ENCODE peak calls at places on chromosomes 11 and 22, in five cellular contexts. S, U, L, C and Q are unnamed samples.

GRCh38 chr11:121692236-121692635 is 239.5 kb upstream of the SORL1-AS1 start:
- DNase-seq in C (no peak), S (no peak), L (no peak), U (no peak), Q (no peak)

GRCh38 chr22:35399114-35399677 is 744 bp upstream of the MCM5 start:
- DNase-seq in C (no peak), L (no peak), U (no peak), S (peak), Q (peak)

GRCh38 chr11:7654094-7654742 is 19.1 kb downstream of the CYB5R2 start:
- DNase-seq in U (no peak), L (no peak), S (no peak), C (no peak), Q (no peak)

GRCh38 chr11:77379253-77379652 is 77.8 kb upstream of the GDPD4 start:
- DNase-seq in L (no peak), C (peak), U (no peak), S (no peak), Q (no peak)

GRCh38 chr22:35172452-35172851 is 84.8 kb upstream of the HMGXB4 start:
- DNase-seq in C (no peak), U (no peak), S (no peak), L (no peak), Q (no peak)

GRCh38 chr22:39900306-39901227 is at the start of gene GRAP2:
- DNase-seq in U (no peak), L (no peak), S (no peak), C (no peak), Q (peak)

GRCh38 chr11:65316979-65317786 is 2.5 kb downstream of the CDC42EP2 start:
- DNase-seq in S (peak), L (no peak), C (peak), U (peak), Q (no peak)

GRCh38 chr22:43262990-43263644 is 76.2 kb upstream of the TTLL12 start:
- DNase-seq in C (no peak), S (peak), L (no peak), U (no peak), Q (peak)

GRCh38 chr22:19527861-19528417 is 3.7 kb upstream of the CLDN5 start:
- DNase-seq in C (peak), S (no peak), L (no peak), U (no peak), Q (no peak)

GRCh38 chr11:78560066-78560597 is 14.5 kb downstream of the NARS2 start:
- DNase-seq in U (no peak), C (no peak), L (no peak), S (no peak), Q (peak)

GRCh38 chr11:7437706-7438105 is 47.6 kb upstream of the OLFML1 start:
- DNase-seq in S (no peak), U (no peak), C (no peak), L (no peak), Q (no peak)

GRCh38 chr22:42180349-42180842 is 49.8 kb upstream of the CYP2D6 start:
- DNase-seq in C (peak), L (no peak), S (no peak), U (no peak), Q (no peak)

GRCh38 chr11:60658409-60658808 is 41.0 kb upstream of the MS4A8 start:
- DNase-seq in L (no peak), C (no peak), U (no peak), S (no peak), Q (no peak)

GRCh38 chr11:100515087-100515486 is 172.0 kb upstream of the ARHGAP42 start:
- DNase-seq in U (no peak), C (no peak), L (no peak), S (no peak), Q (no peak)

GRCh38 chr11:8242113-8242475 is 21.6 kb downstream of the LMO1 start:
- DNase-seq in S (no peak), L (no peak), U (no peak), C (no peak), Q (no peak)

GRCh38 chr11:130726234-130726559 is 190.1 kb downstream of the SNX19 start:
- DNase-seq in U (no peak), L (no peak), S (no peak), C (peak), Q (no peak)

GRCh38 chr11:74937696-74938475 is 11.0 kb downstream of the XRRA1 start:
- DNase-seq in L (no peak), U (no peak), S (no peak), C (peak), Q (no peak)

GRCh38 chr22:17117890-17118289 is 3.3 kb downstream of the TMEM121B start:
- DNase-seq in U (no peak), L (no peak), C (no peak), S (no peak), Q (no peak)

GRCh38 chr22:17117400-17117799 is 3.8 kb downstream of the TMEM121B start:
- DNase-seq in L (no peak), C (no peak), U (no peak), S (no peak), Q (no peak)

GRCh38 chr22:17119481-17120202 is 1.5 kb downstream of the TMEM121B start:
- DNase-seq in S (peak), C (peak), U (no peak), L (no peak), Q (no peak)

GRCh38 chr22:17116931-17117330 is 4.2 kb downstream of the TMEM121B start:
- DNase-seq in S (no peak), U (no peak), C (no peak), L (no peak), Q (no peak)

GRCh38 chr22:17118342-17118741 is 2.8 kb downstream of the TMEM121B start:
- DNase-seq in U (no peak), C (no peak), S (no peak), L (no peak), Q (no peak)
- TF ChIP-seq CTCF in U (no peak), C (no peak), S (no peak), L (no peak), Q (no peak)

GRCh38 chr22:27983361-27983791 is 64.3 kb upstream of the PITPNB start:
- DNase-seq in C (no peak), L (no peak), S (no peak), U (no peak), Q (no peak)

GRCh38 chr22:27986459-27986858 is 67.4 kb upstream of the PITPNB start:
- DNase-seq in L (no peak), C (peak), S (no peak), U (no peak), Q (no peak)

GRCh38 chr22:27985323-27986275 is 66.5 kb upstream of the PITPNB start:
- DNase-seq in C (no peak), U (no peak), L (no peak), S (no peak), Q (no peak)

GRCh38 chr22:27984001-27984695 is 65.1 kb upstream of the PITPNB start:
- DNase-seq in L (no peak), S (no peak), U (no peak), C (no peak), Q (no peak)

GRCh38 chr22:27984723-27985122 is 65.7 kb upstream of the PITPNB start:
- DNase-seq in C (no peak), S (no peak), L (no peak), U (no peak), Q (no peak)
- TF ChIP-seq CTCF in C (no peak), S (no peak), L (no peak), U (no peak), Q (no peak)

DNA sequence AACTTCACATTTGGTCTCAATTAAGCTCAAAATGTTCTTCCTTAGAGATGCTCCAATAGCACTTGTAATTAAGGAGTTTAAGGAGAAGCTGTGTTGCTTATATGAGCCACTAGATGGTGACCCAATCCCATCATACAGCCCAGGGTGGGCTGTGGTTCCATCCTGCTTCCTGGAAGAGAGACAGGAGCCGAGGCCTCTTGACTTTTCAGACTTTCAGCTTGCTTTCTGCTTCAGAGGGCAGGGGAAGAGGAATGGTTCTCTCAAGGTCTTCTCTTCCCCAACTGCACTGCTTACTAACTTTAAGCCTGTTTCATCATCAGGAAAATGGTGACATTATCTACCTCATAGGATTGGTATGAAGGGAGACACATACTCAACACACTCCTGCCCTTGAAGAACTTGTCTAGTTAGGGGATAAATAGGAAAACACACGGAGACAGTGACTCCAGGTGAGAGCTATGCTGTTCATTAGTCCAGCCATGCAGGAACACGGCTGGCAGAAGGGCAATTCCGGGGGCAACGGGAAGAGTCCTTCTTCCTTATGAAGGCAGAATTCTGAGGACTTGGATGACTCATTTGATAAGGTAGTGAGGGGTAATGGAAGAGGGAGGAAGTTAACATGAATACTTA is 20.1 kb downstream of the TMEM218 start:
- DNase-seq in C (peak), U (no peak), S (no peak), L (no peak), Q (no peak)
- TF ChIP-seq CTCF in C (peak), U (peak), S (no peak), L (peak), Q (peak)

GRCh38 chr11:68584097-68584496 is 100.2 kb upstream of the GAL start:
- DNase-seq in S (peak), L (no peak), C (peak), U (no peak), Q (peak)
- TF ChIP-seq CTCF in S (peak), L (peak), C (peak), U (peak), Q (peak)

DNA sequence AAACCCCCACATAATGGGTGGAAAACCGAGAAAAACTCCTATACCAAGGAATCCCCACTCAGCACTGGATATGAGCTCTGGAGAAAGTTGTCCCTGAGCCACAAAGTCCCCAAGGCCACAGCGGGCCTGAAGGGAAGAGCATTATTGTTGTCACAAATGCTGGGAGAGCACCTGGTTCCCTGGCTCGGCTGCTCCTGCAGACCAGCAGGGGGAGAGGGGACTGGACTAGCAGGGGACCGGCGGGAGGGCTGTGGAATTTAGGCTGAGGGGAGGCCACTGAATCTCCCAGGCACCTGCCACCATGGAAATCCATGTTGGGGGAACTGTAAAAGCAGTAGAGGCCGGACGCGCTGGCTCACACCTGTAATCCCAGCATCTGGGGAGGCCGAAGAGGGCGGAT is 7.0 kb downstream of the PC start:
- DNase-seq in L (no peak), U (no peak), C (no peak), S (no peak), Q (no peak)
- TF ChIP-seq CTCF in L (no peak), U (peak), C (no peak), S (no peak), Q (no peak)

GRCh38 chr11:1297011-1297575 is 12.3 kb downstream of the TOLLIP start:
- DNase-seq in U (no peak), C (no peak), L (peak), S (no peak), Q (no peak)
- TF ChIP-seq CTCF in U (no peak), C (no peak), L (no peak), S (no peak), Q (no peak)

GRCh38 chr11:106133529-106133928 is 56.1 kb downstream of the AASDHPPT start:
- DNase-seq in L (no peak), C (peak), S (no peak), U (no peak), Q (no peak)
- TF ChIP-seq CTCF in L (peak), C (peak), S (no peak), U (peak), Q (peak)

DNA sequence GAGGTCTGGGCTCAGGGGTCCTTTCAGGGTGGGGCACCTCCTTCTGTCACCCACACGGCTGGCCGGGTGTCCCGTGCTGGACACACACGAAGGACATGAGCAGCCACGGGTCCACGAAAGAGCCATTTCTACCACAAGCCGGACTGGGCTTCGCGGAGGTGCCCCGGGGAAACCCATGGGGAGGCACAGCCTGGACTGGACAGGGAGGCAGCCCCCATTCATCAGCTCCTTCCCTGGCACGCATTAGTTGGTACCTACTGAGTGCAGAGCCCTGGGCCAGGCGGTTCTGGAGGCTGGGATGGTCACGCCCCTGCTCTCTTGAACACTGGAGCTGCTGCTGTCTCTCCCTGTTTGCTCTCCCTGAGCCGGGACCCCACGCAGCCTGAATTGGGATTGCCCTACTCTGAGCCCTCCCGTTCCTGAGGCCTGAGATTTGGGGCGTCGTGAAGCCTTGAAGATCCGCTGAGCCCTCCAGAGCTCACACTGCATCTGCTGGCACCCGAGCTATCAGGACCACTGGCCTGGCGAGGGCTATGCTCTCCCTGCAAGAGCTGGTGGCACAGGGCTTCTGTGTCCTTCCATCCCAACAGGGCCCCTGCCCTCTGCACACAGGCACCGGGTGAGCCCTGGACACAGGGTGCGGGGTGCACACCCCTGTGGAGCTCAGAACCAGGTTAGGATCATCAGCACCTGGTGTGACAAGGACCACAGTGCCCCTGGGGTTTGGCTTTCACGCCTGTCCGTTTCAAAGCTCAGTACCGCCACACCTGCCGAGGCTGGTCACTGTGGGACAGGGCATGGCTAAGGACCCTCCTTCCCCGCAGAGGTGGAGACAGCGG is 84.6 kb downstream of the MYEOV start:
- DNase-seq in U (no peak), S (no peak), L (no peak), C (no peak), Q (no peak)
- TF ChIP-seq CTCF in U (no peak), S (no peak), L (no peak), C (no peak), Q (no peak)

DNA sequence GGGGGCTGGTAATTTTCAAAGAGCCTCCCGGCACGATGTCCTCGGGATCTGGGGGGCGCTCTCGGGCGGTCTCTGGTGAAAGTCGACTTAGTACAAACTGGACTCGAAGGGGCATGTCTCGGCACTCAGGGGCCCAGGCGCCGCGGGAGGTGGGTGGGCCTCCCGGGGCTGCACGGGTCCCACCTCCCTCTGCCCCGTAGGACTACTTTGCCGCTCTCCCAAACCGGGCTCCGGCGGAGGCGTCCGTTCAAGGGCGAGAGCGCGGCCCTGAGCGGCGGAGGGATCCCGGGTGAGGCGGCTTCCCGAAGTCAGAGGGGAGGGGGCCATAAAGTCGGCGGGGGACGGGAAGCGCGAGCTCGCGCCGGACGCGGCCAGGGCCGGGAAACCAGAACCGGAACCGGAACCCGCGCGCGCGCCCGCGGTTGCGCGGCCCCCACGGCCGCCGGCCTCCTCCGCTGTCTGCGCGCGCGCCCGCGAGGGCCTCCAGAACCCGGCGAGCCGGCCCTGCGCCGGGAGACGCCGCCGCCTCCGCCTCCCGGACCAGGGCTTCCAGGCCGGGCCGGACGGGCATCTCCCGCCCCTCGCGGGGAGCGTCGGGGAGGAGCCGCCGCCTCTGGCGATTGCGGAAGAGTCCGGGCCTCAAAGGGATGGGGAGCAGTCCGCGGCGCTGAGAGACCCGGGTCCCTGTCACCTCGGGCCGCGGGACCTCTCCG is at the start of gene ARHGEF12:
- DNase-seq in C (peak), S (peak), L (peak), U (peak), Q (peak)
- TF ChIP-seq CTCF in C (peak), S (no peak), L (peak), U (peak), Q (peak)